ENCODE peak calls at places on chromosomes 11 and 22, in four cellular contexts. D is transverse colon; F is activated T-helper 1 cell treated with anti-CD3 and anti-CD28 coated beads, Interleukin-12 subunit alpha, Interleukin-12 subunit beta, Interleukin-2, Interleukin-4 antibody, amounts not matched to agents 30 ng/mL and 10 ng/mL and 1 ng/mL, durations not matched to agents 14 hours and 24 hours and 36 hours; Z is kidney tubule cell. O is an unnamed sample.

GRCh38 chr11:124841765-124842700 is 23.2 kb upstream of the ROBO3 start:
- DNase-seq in D (no peak), F (no peak), Z (no peak), O (no peak)

GRCh38 chr11:49221112-49221511 is 12.7 kb upstream of the FOLH1 start:
- DNase-seq in D (no peak), F (no peak), Z (no peak), O (no peak)

GRCh38 chr22:42299586-42300285 is 29.3 kb upstream of the TCF20 start:
- DNase-seq in D (peak; percentile 48), F (peak; percentile 30), Z (no peak), O (peak; percentile 58)

GRCh38 chr11:1772270-1773130 is 8.8 kb upstream of the CTSD start:
- DNase-seq in D (peak; percentile 68), F (peak; percentile 51), Z (peak; percentile 93), O (peak; percentile 86)

GRCh38 chr11:57885298-57886035 is 123.9 kb downstream of the CTNND1 start:
- DNase-seq in D (no peak), F (no peak), Z (peak; percentile 17), O (peak; percentile 38)

GRCh38 chr11:31643831-31644230 is 134.3 kb downstream of the ELP4 start:
- DNase-seq in D (no peak), F (no peak), Z (peak; percentile 55), O (no peak)

GRCh38 chr11:28763876-28764275 is 655.7 kb downstream of the METTL15 start:
- DNase-seq in D (no peak), F (no peak), Z (no peak), O (no peak)

GRCh38 chr11:105007463-105007862 is 15.5 kb downstream of the CASP5 start:
- DNase-seq in D (no peak), F (no peak), Z (no peak), O (no peak)

GRCh38 chr22:37314315-37315046 is 32.2 kb downstream of the CYTH4 start:
- DNase-seq in D (no peak), F (peak; percentile 56), Z (peak; percentile 37), O (no peak)

GRCh38 chr11:10502770-10503169 is 38.2 kb downstream of the RNF141 start:
- DNase-seq in D (no peak), F (no peak), Z (no peak), O (no peak)

GRCh38 chr11:94305146-94305545 is 766 bp downstream of the IZUMO1R start:
- DNase-seq in D (no peak), F (no peak), Z (peak; percentile 51), O (peak; percentile 16)

GRCh38 chr11:76799061-76799804 is 16.1 kb downstream of the TSKU start:
- DNase-seq in D (peak; percentile 88), F (peak; percentile 69), Z (peak; percentile 79), O (peak; percentile 92)

GRCh38 chr11:87473174-87473573 is 435.4 kb downstream of the TMEM135 start:
- DNase-seq in D (no peak), F (no peak), Z (peak; percentile 97), O (peak; percentile 23)

GRCh38 chr11:14029971-14030531 is 67.5 kb downstream of the SPON1 start:
- DNase-seq in D (peak; percentile 50), F (no peak), Z (peak; percentile 76), O (peak; percentile 69)

GRCh38 chr11:120239713-120240640 is at the start of gene POU2F3:
- DNase-seq in D (no peak), F (no peak), Z (no peak), O (peak; percentile 62)

GRCh38 chr11:32334822-32335221 is 100.5 kb downstream of the WT1 start:
- DNase-seq in D (peak; percentile 23), F (no peak), Z (no peak), O (peak; percentile 26)

GRCh38 chr11:108239076-108239475 is 16.2 kb downstream of the ATM start:
- DNase-seq in D (no peak), F (no peak), Z (no peak), O (no peak)

GRCh38 chr22:45009881-45010531 is at the start of gene PHF21B:
- DNase-seq in D (no peak), F (peak; percentile 0), Z (peak; percentile 42), O (peak; percentile 83)